ENCODE peak calls at places on chromosomes 7 and 10, in nine cellular contexts. W is LoVo; F is fibroblast of the aortic adventitia; X is BJ; P is effector memory CD8-positive, alpha-beta T cell; T is D341Med; B is GF-D8; N is anterior cingulate cortex; R is left ventricle myocardium inferior. I is an unnamed sample.

GRCh38 chr10:79014796-79015195 is 54.0 kb upstream of the ZMIZ1 start:
- DNase-seq in N (no peak), F (no peak), R (no peak), B (no peak), W (no peak), T (no peak), X (no peak), P (no peak), I (no peak)

GRCh38 chr7:34991938-34992840 is 45.1 kb downstream of the DPY19L1 start:
- DNase-seq in F (peak; percentile 56), X (no peak), T (no peak), N (no peak), R (no peak), P (peak; percentile 34), B (no peak), W (peak; percentile 72), I (no peak)

GRCh38 chr10:128047337-128047736 is 78.9 kb downstream of the MKI67 start:
- DNase-seq in B (peak; percentile 79), W (no peak), X (no peak), T (peak; percentile 48), R (peak; percentile 71), P (peak; percentile 79), N (no peak), F (no peak), I (peak; percentile 81)

GRCh38 chr7:103718482-103719415 is 270.7 kb downstream of the RELN start:
- DNase-seq in T (no peak), B (no peak), R (no peak), W (no peak), N (no peak), X (no peak), F (peak; percentile 24), P (no peak), I (no peak)

GRCh38 chr10:5317547-5318107 is 47.1 kb upstream of the UCN3 start:
- DNase-seq in P (peak; percentile 20), F (peak; percentile 15), W (no peak), T (no peak), X (no peak), B (peak; percentile 8), R (no peak), N (no peak), I (no peak)

GRCh38 chr10:32190890-32191491 is 134.8 kb upstream of the KIF5B start:
- DNase-seq in B (no peak), T (no peak), F (peak; percentile 70), R (no peak), X (no peak), N (no peak), P (no peak), W (peak; percentile 45), I (no peak)

GRCh38 chr7:93092757-93093370 is 24.9 kb downstream of the SAMD9 start:
- DNase-seq in W (no peak), P (no peak), T (no peak), X (no peak), F (peak; percentile 79), R (no peak), B (no peak), N (no peak), I (no peak)

GRCh38 chr7:24778543-24779282 is 21.4 kb upstream of the GSDME start:
- DNase-seq in W (no peak), R (peak; percentile 46), P (no peak), X (peak; percentile 42), B (peak; percentile 11), T (no peak), F (peak; percentile 97), N (no peak), I (no peak)

GRCh38 chr7:24587853-24588252 is 14.6 kb downstream of the PALS2 start:
- DNase-seq in R (no peak), T (peak; percentile 29), P (peak; percentile 45), F (peak; percentile 14), X (no peak), W (peak; percentile 5), B (no peak), N (no peak), I (no peak)

GRCh38 chr7:82348251-82348650 is 95.3 kb downstream of the CACNA2D1 start:
- DNase-seq in B (no peak), N (no peak), W (no peak), P (no peak), R (no peak), F (no peak), X (no peak), T (no peak), I (no peak)

GRCh38 chr7:54559401-54559800 is 17.2 kb downstream of the VSTM2A start:
- DNase-seq in P (no peak), R (no peak), B (no peak), F (no peak), N (no peak), T (no peak), X (no peak), W (no peak), I (no peak)

GRCh38 chr10:10138685-10139084 is 879.0 kb upstream of the CELF2 start:
- DNase-seq in F (peak; percentile 4), W (no peak), B (no peak), N (no peak), P (no peak), X (no peak), R (no peak), T (no peak), I (no peak)

GRCh38 chr7:67732898-67733297 is 736.3 kb downstream of the TYW1 start:
- DNase-seq in P (no peak), N (no peak), W (no peak), F (no peak), T (no peak), X (no peak), B (no peak), R (no peak), I (no peak)

GRCh38 chr10:13099666-13100348 is at the start of gene OPTN:
- DNase-seq in B (no peak), R (peak; percentile 82), W (peak; percentile 82), T (peak; percentile 94), X (no peak), F (peak; percentile 85), P (peak; percentile 71), N (peak; percentile 77), I (peak; percentile 88)

GRCh38 chr7:11127988-11128387 is 154.3 kb downstream of the PHF14 start:
- DNase-seq in P (no peak), R (no peak), B (no peak), T (no peak), F (no peak), W (no peak), N (no peak), X (no peak), I (no peak)

GRCh38 chr10:8876171-8876570 is 821.7 kb downstream of the GATA3 start:
- DNase-seq in B (no peak), N (no peak), X (no peak), P (no peak), R (no peak), T (no peak), F (no peak), W (no peak), I (no peak)

GRCh38 chr7:69104023-69104422 is 494.3 kb upstream of the AUTS2 start:
- DNase-seq in X (no peak), B (no peak), R (no peak), W (no peak), F (no peak), P (no peak), N (no peak), T (no peak), I (no peak)

GRCh38 chr7:14219125-14219524 is 229.7 kb upstream of the ETV1 start:
- DNase-seq in T (no peak), W (no peak), N (no peak), B (no peak), R (no peak), P (no peak), X (no peak), F (peak; percentile 44), I (no peak)

GRCh38 chr10:132910901-132911711 is 31.3 kb downstream of the CFAP46 start:
- DNase-seq in N (no peak), B (no peak), X (no peak), T (no peak), R (no peak), W (no peak), P (no peak), F (no peak), I (peak; percentile 52)

GRCh38 chr10:103598654-103599115 is 105.2 kb downstream of the NEURL1 start:
- DNase-seq in W (peak; percentile 58), B (no peak), F (peak; percentile 79), T (peak; percentile 79), P (no peak), X (peak; percentile 31), N (no peak), R (no peak), I (no peak)

GRCh38 chr10:71980181-71981023 is 16.2 kb downstream of the CHST3 start:
- DNase-seq in W (no peak), B (no peak), T (no peak), N (no peak), R (no peak), X (no peak), F (peak; percentile 84), P (no peak), I (no peak)

I was measured in sciatic nerve.